ENCODE peak calls at places on chromosomes 7 and 10, in eight cellular contexts. O, M, E, Y, Z, U, D and B are unnamed samples.

GRCh38 chr7:32531402-32531801 is 36.1 kb downstream of the AVL9 start:
- DNase-seq in Z (no peak), U (no peak), O (no peak), E (no peak), D (no peak), M (no peak), Y (no peak), B (no peak)

GRCh38 chr7:36710186-36710813 is 14.0 kb downstream of the AOAH start:
- DNase-seq in M (no peak), U (no peak), Y (no peak), D (no peak), E (no peak), Z (no peak), O (no peak), B (no peak)

GRCh38 chr7:146960747-146961416 is 844.3 kb downstream of the CNTNAP2 start:
- DNase-seq in U (no peak), M (no peak), E (no peak), D (no peak), Y (no peak), O (no peak), Z (no peak), B (no peak)

GRCh38 chr7:28020302-28020940 is 160.2 kb downstream of the JAZF1 start:
- DNase-seq in E (peak), Y (peak), M (peak), Z (no peak), D (peak), U (peak), O (peak), B (peak)

GRCh38 chr10:69845574-69846251 is 44.0 kb downstream of the COL13A1 start:
- DNase-seq in E (no peak), Y (no peak), M (no peak), D (peak), U (peak), Z (no peak), O (no peak), B (no peak)

GRCh38 chr7:5228066-5228465 is 38.0 kb downstream of the WIPI2 start:
- DNase-seq in M (no peak), Y (no peak), O (no peak), D (no peak), U (peak), E (no peak), Z (no peak), B (no peak)

GRCh38 chr7:151248191-151249033 is at the start of gene SMARCD3:
- DNase-seq in M (no peak), U (peak), Y (no peak), O (no peak), D (peak), Z (no peak), E (no peak), B (no peak)

GRCh38 chr7:44884553-44885393 is 557 bp downstream of the PURB start:
- DNase-seq in E (peak), M (no peak), Z (peak), Y (no peak), D (peak), U (peak), O (peak), B (peak)

GRCh38 chr7:115008465-115009114 is 86.7 kb downstream of the MDFIC start:
- DNase-seq in D (no peak), Z (no peak), Y (no peak), M (no peak), O (no peak), U (peak), E (no peak), B (no peak)

GRCh38 chr7:141975806-141976523 is 2.4 kb upstream of the TAS2R38 start:
- DNase-seq in M (peak), Y (no peak), Z (no peak), O (peak), E (peak), U (peak), D (peak), B (peak)

GRCh38 chr10:43682956-43683355 is 34.3 kb upstream of the ZNF32 start:
- DNase-seq in O (no peak), M (no peak), Z (no peak), Y (no peak), E (no peak), U (no peak), D (no peak), B (no peak)

GRCh38 chr10:70542565-70542938 is 60.0 kb downstream of the PRF1 start:
- DNase-seq in Y (no peak), D (no peak), U (no peak), E (no peak), M (no peak), Z (no peak), O (no peak), B (no peak)

GRCh38 chr10:70271996-70272924 is 11.5 kb downstream of the NPFFR1 start:
- DNase-seq in M (no peak), Z (peak), D (no peak), Y (no peak), U (peak), E (no peak), O (no peak), B (no peak)

GRCh38 chr10:10684972-10685371 is 332.7 kb upstream of the CELF2 start:
- DNase-seq in O (no peak), M (no peak), Y (no peak), U (no peak), D (no peak), Z (no peak), E (no peak), B (no peak)

GRCh38 chr10:113867904-113868303 is 13.4 kb downstream of the NHLRC2 start:
- DNase-seq in D (no peak), Z (no peak), E (no peak), M (no peak), O (no peak), U (peak), Y (no peak), B (no peak)

GRCh38 chr10:43222296-43222695 is 44.6 kb downstream of the RASGEF1A start:
- DNase-seq in D (no peak), U (peak), Z (peak), M (no peak), O (no peak), Y (no peak), E (no peak), B (no peak)

GRCh38 chr7:157522189-157522588 is 185.4 kb downstream of the DNAJB6 start:
- DNase-seq in Y (no peak), E (no peak), D (no peak), U (peak), O (no peak), Z (peak), M (no peak), B (no peak)

GRCh38 chr10:8137726-8138125 is 83.2 kb downstream of the GATA3 start:
- DNase-seq in Y (peak), Z (no peak), O (peak), M (no peak), U (no peak), D (no peak), E (no peak), B (no peak)

GRCh38 chr10:26931223-26931622 is 70.5 kb upstream of the ABI1 start:
- DNase-seq in O (peak), D (no peak), M (no peak), U (peak), Y (no peak), Z (no peak), E (no peak), B (peak)

GRCh38 chr7:42876182-42877068 is 35.4 kb downstream of the C7orf25 start:
- DNase-seq in M (peak), Z (no peak), U (no peak), D (peak), Y (peak), O (peak), E (peak), B (no peak)

GRCh38 chr7:30473903-30474302 is 4.7 kb downstream of the NOD1 start:
- DNase-seq in U (no peak), Y (no peak), M (no peak), E (no peak), O (no peak), D (no peak), Z (no peak), B (no peak)

GRCh38 chr10:70404906-70405824 is 1.2 kb downstream of the EIF4EBP2 start:
- DNase-seq in M (no peak), Y (peak), E (peak), U (peak), O (peak), D (peak), Z (no peak), B (peak)

GRCh38 chr7:131893627-131894345 is 337.4 kb upstream of the PODXL start:
- DNase-seq in M (no peak), O (no peak), U (no peak), Z (no peak), E (no peak), Y (no peak), D (no peak), B (no peak)